ENCODE peak calls at places on chromosome 7, in nine cellular contexts. One of them, this sample, is unnamed.

GRCh38 chr7:7884855-7885254 is 83.7 kb upstream of the GLCCI1 start:
- DNase-seq in colonic mucosa: no peak
- DNase-seq in activated naive CD8-positive, alpha-beta T cell treated with anti-CD3 and anti-CD28 coated beads for 36 hours: no peak
- DNase-seq in NB4: no peak
- DNase-seq in posterior vena cava: no peak
- DNase-seq in AG08395: no peak
- DNase-seq in NCI-H774: no peak
- DNase-seq in breast epithelium: no peak
- DNase-seq in anterior cingulate cortex: no peak
- DNase-seq in this sample: no peak

GRCh38 chr7:137882806-137883205 is 36.0 kb upstream of the DGKI start:
- DNase-seq in colonic mucosa: no peak
- DNase-seq in activated naive CD8-positive, alpha-beta T cell treated with anti-CD3 and anti-CD28 coated beads for 36 hours: no peak
- DNase-seq in NB4: no peak
- DNase-seq in posterior vena cava: no peak
- DNase-seq in AG08395: peak; percentile 15
- DNase-seq in NCI-H774: no peak
- DNase-seq in breast epithelium: no peak
- DNase-seq in anterior cingulate cortex: no peak
- DNase-seq in this sample: no peak

GRCh38 chr7:157143788-157144187 is 5.1 kb downstream of the UBE3C start:
- DNase-seq in colonic mucosa: no peak
- DNase-seq in activated naive CD8-positive, alpha-beta T cell treated with anti-CD3 and anti-CD28 coated beads for 36 hours: no peak
- DNase-seq in NB4: no peak
- DNase-seq in posterior vena cava: no peak
- DNase-seq in AG08395: no peak
- DNase-seq in NCI-H774: no peak
- DNase-seq in breast epithelium: no peak
- DNase-seq in anterior cingulate cortex: no peak
- DNase-seq in this sample: no peak

GRCh38 chr7:84331665-84332064 is 137.1 kb upstream of the SEMA3A start:
- DNase-seq in colonic mucosa: no peak
- DNase-seq in activated naive CD8-positive, alpha-beta T cell treated with anti-CD3 and anti-CD28 coated beads for 36 hours: no peak
- DNase-seq in NB4: no peak
- DNase-seq in posterior vena cava: no peak
- DNase-seq in AG08395: no peak
- DNase-seq in NCI-H774: no peak
- DNase-seq in breast epithelium: no peak
- DNase-seq in anterior cingulate cortex: no peak
- DNase-seq in this sample: no peak

GRCh38 chr7:95246935-95247370 is 77.4 kb downstream of the PON1 start:
- DNase-seq in colonic mucosa: peak; percentile 76
- DNase-seq in activated naive CD8-positive, alpha-beta T cell treated with anti-CD3 and anti-CD28 coated beads for 36 hours: peak; percentile 10
- DNase-seq in NB4: peak; percentile 78
- DNase-seq in posterior vena cava: no peak
- DNase-seq in AG08395: peak; percentile 73
- DNase-seq in NCI-H774: peak; percentile 77
- DNase-seq in breast epithelium: no peak
- DNase-seq in anterior cingulate cortex: peak; percentile 51
- DNase-seq in this sample: no peak

GRCh38 chr7:43193905-43194304 is 81.5 kb downstream of the HECW1 start:
- DNase-seq in colonic mucosa: no peak
- DNase-seq in activated naive CD8-positive, alpha-beta T cell treated with anti-CD3 and anti-CD28 coated beads for 36 hours: no peak
- DNase-seq in NB4: no peak
- DNase-seq in posterior vena cava: no peak
- DNase-seq in AG08395: no peak
- DNase-seq in NCI-H774: no peak
- DNase-seq in breast epithelium: no peak
- DNase-seq in anterior cingulate cortex: no peak
- DNase-seq in this sample: no peak

GRCh38 chr7:134016223-134016941 is 110.8 kb upstream of the LRGUK start:
- DNase-seq in colonic mucosa: peak; percentile 33
- DNase-seq in activated naive CD8-positive, alpha-beta T cell treated with anti-CD3 and anti-CD28 coated beads for 36 hours: no peak
- DNase-seq in NB4: peak; percentile 29
- DNase-seq in posterior vena cava: no peak
- DNase-seq in AG08395: peak; percentile 46
- DNase-seq in NCI-H774: peak; percentile 13
- DNase-seq in breast epithelium: no peak
- DNase-seq in anterior cingulate cortex: peak; percentile 33
- DNase-seq in this sample: no peak

GRCh38 chr7:96558530-96558929 is 151.1 kb downstream of the SEM1 start:
- DNase-seq in colonic mucosa: no peak
- DNase-seq in activated naive CD8-positive, alpha-beta T cell treated with anti-CD3 and anti-CD28 coated beads for 36 hours: no peak
- DNase-seq in NB4: no peak
- DNase-seq in posterior vena cava: no peak
- DNase-seq in AG08395: no peak
- DNase-seq in NCI-H774: no peak
- DNase-seq in breast epithelium: no peak
- DNase-seq in anterior cingulate cortex: no peak
- DNase-seq in this sample: no peak

GRCh38 chr7:78768859-78769258 is 684.6 kb downstream of the MAGI2 start:
- DNase-seq in colonic mucosa: no peak
- DNase-seq in activated naive CD8-positive, alpha-beta T cell treated with anti-CD3 and anti-CD28 coated beads for 36 hours: no peak
- DNase-seq in NB4: no peak
- DNase-seq in posterior vena cava: no peak
- DNase-seq in AG08395: peak; percentile 6
- DNase-seq in NCI-H774: no peak
- DNase-seq in breast epithelium: no peak
- DNase-seq in anterior cingulate cortex: peak; percentile 32
- DNase-seq in this sample: no peak

This sample was measured in CD8-positive, alpha-beta memory T cell.